ENCODE peak calls at places on chromosomes 1 and 21, in seven cellular contexts. W is ovary, T is tibial nerve, H is prostate gland, F is stomach, G is body of pancreas, R is uterus. J is an unnamed sample. For H3K27me3, the result is how much of the 10 kb centered on the place peaks cover.

GRCh38 chr1:151255381-151255780 is 847 bp downstream of the PSMD4 start:
- DNase-seq in T (no peak), R (no peak), W (no peak), F (no peak), G (no peak), H (no peak), J (no peak)

GRCh38 chr1:28297826-28298225 is 31.0 kb upstream of the MED18 start:
- DNase-seq in H (no peak), F (no peak), R (no peak), G (no peak), T (no peak), W (no peak), J (no peak)

GRCh38 chr1:48007044-48007443 is 9.9 kb upstream of the TRABD2B start:
- DNase-seq in R (no peak), T (no peak), W (no peak), H (no peak), G (no peak), F (no peak), J (no peak)

GRCh38 chr1:30903343-30904034 is 5.1 kb downstream of the SDC3 start:
- DNase-seq in F (no peak), W (no peak), G (no peak), R (peak), T (no peak), H (no peak), J (no peak)

GRCh38 chr1:30058966-30059365 is 664.4 kb downstream of the MATN1 start:
- DNase-seq in H (no peak), R (no peak), T (no peak), F (no peak), G (no peak), W (no peak), J (no peak)

GRCh38 chr1:104098837-104099236 is 349.1 kb downstream of the AMY1C start:
- DNase-seq in W (no peak), G (no peak), R (no peak), T (no peak), H (no peak), F (no peak), J (no peak)

GRCh38 chr1:158053276-158053675 is 59.8 kb downstream of the KIRREL1 start:
- DNase-seq in H (no peak), R (no peak), T (no peak), G (no peak), W (no peak), F (no peak), J (no peak)

GRCh38 chr1:31531177-31532000 is 44.9 kb upstream of the TINAGL1 start:
- DNase-seq in W (no peak), T (no peak), G (no peak), R (no peak), H (no peak), F (no peak), J (no peak)

GRCh38 chr1:87916965-87917364 is 588.3 kb downstream of the LMO4 start:
- DNase-seq in G (no peak), F (no peak), W (no peak), H (no peak), R (no peak), T (no peak), J (no peak)

GRCh38 chr1:6517435-6517851 is 26.0 kb upstream of the PLEKHG5 start:
- DNase-seq in T (no peak), H (no peak), F (no peak), R (no peak), W (no peak), G (no peak), J (no peak)

GRCh38 chr1:21362096-21362495 is 71.8 kb upstream of the ECE1 start:
- DNase-seq in H (no peak), R (no peak), T (no peak), G (no peak), W (no peak), F (no peak), J (no peak)

GRCh38 chr1:150061632-150062101 is 5.9 kb upstream of the VPS45 start:
- DNase-seq in F (no peak), H (peak), W (no peak), G (peak), T (no peak), R (peak), J (no peak)

GRCh38 chr1:30759718-30760281 is 2.2 kb upstream of the LAPTM5 start:
- DNase-seq in G (no peak), F (no peak), W (no peak), R (no peak), T (no peak), H (no peak), J (no peak)

GRCh38 chr1:26021647-26022403 is at the start of gene EXTL1:
- DNase-seq in H (no peak), W (peak), F (no peak), R (no peak), G (no peak), T (no peak), J (no peak)

GRCh38 chr1:37362569-37362968 is 111.8 kb upstream of the ZC3H12A start:
- DNase-seq in W (no peak), R (no peak), F (no peak), T (no peak), H (no peak), G (no peak), J (no peak)

GRCh38 chr1:71081697-71082080 is 854 bp upstream of the ZRANB2 start:
- DNase-seq in H (no peak), G (no peak), T (no peak), W (no peak), R (peak), F (no peak), J (no peak)

GRCh38 chr1:197521118-197521739 is 253.2 kb downstream of the CRB1 start:
- DNase-seq in T (no peak), R (no peak), H (no peak), W (no peak), G (no peak), F (no peak), J (no peak)

GRCh38 chr1:78419309-78419708 is 71.5 kb upstream of the PTGFR start:
- DNase-seq in T (no peak), F (no peak), G (no peak), H (no peak), W (no peak), R (peak), J (no peak)

GRCh38 chr1:43432907-43433306 is 20.8 kb downstream of the HYI start:
- DNase-seq in R (no peak), W (no peak), T (no peak), G (no peak), F (no peak), H (no peak), J (no peak)

GRCh38 chr1:33517596-33518250 is 45.3 kb downstream of the ZSCAN20 start:
- DNase-seq in R (no peak), H (no peak), W (no peak), G (no peak), T (no peak), F (no peak), J (no peak)

GRCh38 chr21:36415375-36415774 is 30.2 kb downstream of the CHAF1B start:
- DNase-seq in H (no peak), G (no peak), R (no peak), W (no peak), F (no peak), T (no peak), J (no peak)

GRCh38 chr1:84823991-84824390 is 69.0 kb downstream of the LPAR3 start:
- DNase-seq in W (no peak), H (no peak), F (no peak), R (no peak), G (no peak), T (no peak), J (no peak)

GRCh38 chr1:164592634-164593033 is 33.6 kb downstream of the PBX1 start:
- DNase-seq in T (no peak), F (no peak), H (no peak), W (no peak), G (no peak), R (no peak), J (no peak)

GRCh38 chr1:210582186-210582981 is 253.7 kb downstream of the HHAT start:
- DNase-seq in R (no peak), F (no peak), T (no peak), W (no peak), G (no peak), H (no peak), J (no peak)

GRCh38 chr1:155989242-155989991 is 11.1 kb upstream of the ARHGEF2 start:
- DNase-seq in H (peak), G (peak), F (peak), T (no peak), R (peak), W (peak), J (peak)

GRCh38 chr1:219784660-219785391 is 143.5 kb downstream of the SLC30A10 start:
- DNase-seq in W (no peak), T (no peak), R (peak), F (no peak), H (no peak), G (no peak), J (no peak)

GRCh38 chr1:93288558-93288957 is 57.1 kb upstream of the DR1 start:
- DNase-seq in G (no peak), W (no peak), T (no peak), R (no peak), H (no peak), F (no peak), J (no peak)

GRCh38 chr1:66278260-66279046 is 255.5 kb upstream of the SGIP1 start:
- DNase-seq in F (no peak), W (no peak), G (no peak), H (peak), T (no peak), R (no peak), J (no peak)

GRCh38 chr1:932776-933602 is 9.3 kb downstream of the SAMD11 start:
- DNase-seq in G (peak), T (no peak), R (no peak), W (no peak), H (peak), F (peak), J (peak)

GRCh38 chr1:55781944-55782482 is 566.8 kb upstream of the USP24 start:
- DNase-seq in R (peak), T (no peak), H (peak), G (peak), W (no peak), F (no peak), J (no peak)

GRCh38 chr1:168127493-168127892 is 9.2 kb downstream of the GPR161 start:
- DNase-seq in T (no peak), H (no peak), R (no peak), G (no peak), F (no peak), W (no peak), J (no peak)
- TF ChIP-seq POLR2A in T (no peak), H (no peak), R (no peak), G (no peak), F (no peak), W (no peak), J (no peak)

GRCh38 chr1:224928906-224929305 is 569 bp upstream of the DNAH14 start:
- DNase-seq in R (no peak), H (no peak), F (no peak), T (no peak), W (no peak), G (no peak), J (no peak)
- H3K4me3 ChIP-seq in R (no peak), H (peak), F (peak), T (no peak), W (no peak), G (no peak), J (peak)

DNA sequence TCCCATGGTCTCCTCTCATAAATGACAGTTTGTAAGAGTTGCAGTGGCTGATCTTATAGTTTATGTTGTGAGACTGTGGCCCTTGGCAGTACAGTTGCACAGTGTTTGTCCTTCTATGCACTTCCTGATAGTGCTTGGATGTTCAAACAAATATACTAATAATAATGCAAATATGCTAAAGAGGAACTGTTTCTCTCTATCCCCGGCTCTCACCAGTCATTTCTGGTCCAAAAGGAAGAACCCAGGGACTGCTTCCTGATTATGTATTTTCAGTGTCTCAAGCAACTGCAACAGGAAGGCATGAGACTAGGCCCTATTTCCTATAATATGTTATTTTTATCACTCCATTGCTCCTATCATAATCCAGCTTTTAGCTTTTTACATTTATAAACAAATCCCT is 17.0 kb upstream of the SUCO start:
- DNase-seq in H (no peak), F (no peak), R (no peak), G (no peak), T (no peak), W (no peak), J (no peak)
- H3K27me3 ChIP-seq in H (under half), F (under half), R (under half), G (under half), T (under half), W (under half), J (under half)

DNA sequence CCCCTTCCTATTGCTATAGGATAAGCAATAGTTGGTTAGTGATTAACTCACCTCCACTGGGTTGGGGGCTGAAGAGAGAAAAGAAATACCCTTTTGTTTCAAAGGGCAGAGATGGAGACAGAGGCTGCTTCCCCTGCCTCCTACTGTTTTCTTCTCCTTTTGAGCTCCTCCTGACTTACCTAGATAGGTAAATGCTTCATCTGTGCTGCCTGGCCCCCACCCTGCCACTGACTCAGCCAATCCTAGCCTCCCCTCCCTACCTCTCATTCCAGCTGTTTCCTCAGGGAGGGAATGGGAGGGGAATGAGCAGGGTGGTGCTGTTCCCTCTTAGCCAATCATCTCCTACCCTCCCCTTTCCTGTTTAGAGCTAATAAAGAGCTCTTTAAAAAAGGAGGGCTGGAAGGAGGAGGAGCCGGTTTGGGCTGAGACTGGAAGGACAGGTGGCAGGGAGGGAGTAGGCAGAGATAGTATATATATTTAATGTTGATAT is at the start of gene C1orf116:
- DNase-seq in G (peak), H (peak), W (no peak), R (no peak), T (no peak), F (peak), J (no peak)
- TF ChIP-seq POLR2A in G (peak), H (peak), W (no peak), R (no peak), T (no peak), F (no peak), J (peak)

GRCh38 chr1:9838946-9839345 is 15.2 kb upstream of the CLSTN1 start:
- DNase-seq in G (no peak), R (no peak), W (no peak), T (no peak), F (no peak), H (no peak), J (no peak)

GRCh38 chr1:9835404-9835757 is 11.6 kb upstream of the CLSTN1 start:
- DNase-seq in T (no peak), H (no peak), R (no peak), G (no peak), F (no peak), W (no peak), J (no peak)

GRCh38 chr1:9833632-9834031 is 9.9 kb upstream of the CLSTN1 start:
- DNase-seq in H (no peak), T (no peak), G (no peak), F (no peak), R (no peak), W (no peak), J (no peak)

GRCh38 chr1:9836632-9836960 is 12.8 kb upstream of the CLSTN1 start:
- DNase-seq in G (no peak), R (peak), H (no peak), F (no peak), T (no peak), W (no peak), J (no peak)

GRCh38 chr1:9835758-9836631 is 12.2 kb upstream of the CLSTN1 start:
- DNase-seq in G (no peak), F (no peak), T (no peak), W (peak), R (peak), H (peak), J (peak)
- H3K4me3 ChIP-seq in G (no peak), F (no peak), T (no peak), W (no peak), R (no peak), H (no peak), J (peak)

DNA sequence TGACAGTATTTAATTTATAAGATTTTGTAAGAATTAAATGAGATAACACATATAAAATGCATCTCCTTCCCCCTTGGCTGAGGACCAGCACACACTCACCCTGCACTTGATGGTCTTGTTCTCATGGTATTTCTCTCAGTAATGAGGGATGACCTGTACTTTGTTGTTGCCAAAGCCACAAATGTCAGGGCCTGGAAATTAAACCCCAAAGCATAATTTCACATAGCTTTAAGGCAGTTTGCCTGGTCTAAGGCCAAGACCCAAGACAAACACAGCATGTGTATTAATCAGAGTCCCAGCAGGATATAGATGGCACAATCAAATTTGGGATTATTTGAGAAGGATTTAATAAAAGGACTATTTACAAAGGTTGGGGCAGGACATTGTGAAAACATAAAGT is 48.6 kb upstream of the EPS15 start:
- DNase-seq in H (peak), G (no peak), R (no peak), T (no peak), F (no peak), W (no peak), J (no peak)
- H3K27me3 ChIP-seq in H (under half), G (under half), R (under half), T (under half), F (under half), W (under half), J (under half)

GRCh38 chr1:34879230-34879629 is 19.7 kb upstream of the SMIM12 start:
- DNase-seq in T (no peak), R (no peak), H (no peak), F (no peak), G (no peak), W (no peak), J (no peak)
- TF ChIP-seq POLR2A in T (no peak), R (no peak), H (no peak), F (no peak), G (no peak), W (no peak), J (no peak)